ENCODE peak calls at places on chromosomes 7 and 10, in eight cellular contexts. C, E, D, J, Z, K, L and W are unnamed samples.

GRCh38 chr10:4691776-4692175 is 134.2 kb upstream of the AKR1E2 start:
- DNase-seq in C (no peak), E (no peak), D (no peak), J (no peak), Z (no peak), K (no peak), L (no peak), W (no peak)

GRCh38 chr10:8060010-8060703 is 5.7 kb downstream of the GATA3 start:
- DNase-seq in C (no peak), E (no peak), D (peak), J (no peak), Z (no peak), K (no peak), L (no peak), W (no peak)

GRCh38 chr7:7970620-7971307 is 2.2 kb downstream of the GLCCI1 start:
- DNase-seq in C (no peak), E (no peak), D (peak), J (no peak), Z (no peak), K (no peak), L (no peak), W (no peak)

GRCh38 chr7:44633254-44634186 is 27.1 kb downstream of the OGDH start:
- DNase-seq in C (peak), E (peak), D (peak), J (no peak), Z (peak), K (peak), L (no peak), W (peak)

GRCh38 chr10:119306514-119306951 is 99.2 kb downstream of the GRK5 start:
- DNase-seq in C (peak), E (peak), D (peak), J (peak), Z (no peak), K (no peak), L (peak), W (peak)

GRCh38 chr7:139075031-139075652 is 34.4 kb downstream of the ZC3HAV1 start:
- DNase-seq in C (peak), E (peak), D (peak), J (no peak), Z (peak), K (peak), L (peak), W (peak)

GRCh38 chr10:61897671-61898434 is 3.6 kb upstream of the ARID5B start:
- DNase-seq in C (peak), E (peak), D (peak), J (no peak), Z (peak), K (no peak), L (no peak), W (no peak)

GRCh38 chr7:101913876-101914275 is 96.5 kb downstream of the CUX1 start:
- DNase-seq in C (no peak), E (no peak), D (no peak), J (no peak), Z (no peak), K (no peak), L (no peak), W (no peak)

GRCh38 chr7:87231243-87231642 is 11.7 kb upstream of the TMEM243 start:
- DNase-seq in C (no peak), E (peak), D (no peak), J (no peak), Z (no peak), K (peak), L (no peak), W (no peak)

GRCh38 chr7:43649755-43650274 is 66.9 kb downstream of the STK17A start:
- DNase-seq in C (peak), E (no peak), D (peak), J (peak), Z (no peak), K (no peak), L (peak), W (no peak)

GRCh38 chr10:12097791-12098190 is 29.0 kb downstream of the DHTKD1 start:
- DNase-seq in C (peak), E (no peak), D (no peak), J (no peak), Z (no peak), K (no peak), L (no peak), W (no peak)

GRCh38 chr10:93997546-93997945 is 3.8 kb downstream of the PLCE1 start:
- DNase-seq in C (no peak), E (no peak), D (no peak), J (no peak), Z (no peak), K (no peak), L (no peak), W (no peak)

GRCh38 chr10:24853661-24854060 is 98.7 kb downstream of the PRTFDC1 start:
- DNase-seq in C (no peak), E (no peak), D (no peak), J (no peak), Z (no peak), K (no peak), L (no peak), W (no peak)

GRCh38 chr7:142884285-142884637 is 1.3 kb downstream of the TRPV6 start:
- DNase-seq in C (no peak), E (no peak), D (no peak), J (peak), Z (no peak), K (no peak), L (no peak), W (no peak)

GRCh38 chr10:117884088-117884487 is 162.7 kb downstream of the RAB11FIP2 start:
- DNase-seq in C (no peak), E (no peak), D (no peak), J (no peak), Z (no peak), K (no peak), L (no peak), W (no peak)

GRCh38 chr10:91590904-91591791 is 41.7 kb downstream of the PPP1R3C start:
- DNase-seq in C (peak), E (peak), D (peak), J (no peak), Z (peak), K (no peak), L (no peak), W (no peak)

GRCh38 chr7:41292457-41292856 is 410.4 kb downstream of the INHBA start:
- DNase-seq in C (no peak), E (no peak), D (no peak), J (no peak), Z (no peak), K (no peak), L (no peak), W (no peak)

GRCh38 chr7:50704844-50705243 is 77.9 kb downstream of the GRB10 start:
- DNase-seq in C (no peak), E (no peak), D (no peak), J (no peak), Z (no peak), K (no peak), L (no peak), W (no peak)

GRCh38 chr10:60883187-60883586 is 60.8 kb downstream of the RHOBTB1 start:
- DNase-seq in C (peak), E (peak), D (peak), J (no peak), Z (no peak), K (no peak), L (peak), W (no peak)

GRCh38 chr7:8035647-8036518 is 67.3 kb downstream of the GLCCI1 start:
- DNase-seq in C (no peak), E (no peak), D (peak), J (no peak), Z (no peak), K (no peak), L (no peak), W (no peak)

GRCh38 chr10:100651916-100652315 is 93.5 kb upstream of the PAX2 start:
- DNase-seq in C (no peak), E (no peak), D (no peak), J (no peak), Z (no peak), K (no peak), L (no peak), W (no peak)

GRCh38 chr10:21602313-21602712 is 68.3 kb downstream of the MLLT10 start:
- DNase-seq in C (no peak), E (no peak), D (no peak), J (no peak), Z (no peak), K (no peak), L (no peak), W (no peak)

GRCh38 chr10:22420787-22421517 is 75.7 kb downstream of the SPAG6 start:
- DNase-seq in C (no peak), E (no peak), D (peak), J (no peak), Z (no peak), K (no peak), L (no peak), W (no peak)

GRCh38 chr10:100132427-100132826 is 50.8 kb upstream of the CPN1 start:
- DNase-seq in C (no peak), E (no peak), D (no peak), J (no peak), Z (no peak), K (no peak), L (no peak), W (no peak)

GRCh38 chr10:10093035-10093434 is 924.6 kb upstream of the CELF2 start:
- DNase-seq in C (no peak), E (no peak), D (no peak), J (no peak), Z (no peak), K (no peak), L (no peak), W (no peak)

GRCh38 chr7:108455833-108456677 is at the start of gene NRCAM:
- DNase-seq in C (peak), E (peak), D (peak), J (peak), Z (no peak), K (no peak), L (peak), W (peak)
- TF ChIP-seq POLR2A in C (no peak), E (no peak), D (peak), J (no peak), Z (no peak), K (no peak), L (no peak), W (no peak)

DNA sequence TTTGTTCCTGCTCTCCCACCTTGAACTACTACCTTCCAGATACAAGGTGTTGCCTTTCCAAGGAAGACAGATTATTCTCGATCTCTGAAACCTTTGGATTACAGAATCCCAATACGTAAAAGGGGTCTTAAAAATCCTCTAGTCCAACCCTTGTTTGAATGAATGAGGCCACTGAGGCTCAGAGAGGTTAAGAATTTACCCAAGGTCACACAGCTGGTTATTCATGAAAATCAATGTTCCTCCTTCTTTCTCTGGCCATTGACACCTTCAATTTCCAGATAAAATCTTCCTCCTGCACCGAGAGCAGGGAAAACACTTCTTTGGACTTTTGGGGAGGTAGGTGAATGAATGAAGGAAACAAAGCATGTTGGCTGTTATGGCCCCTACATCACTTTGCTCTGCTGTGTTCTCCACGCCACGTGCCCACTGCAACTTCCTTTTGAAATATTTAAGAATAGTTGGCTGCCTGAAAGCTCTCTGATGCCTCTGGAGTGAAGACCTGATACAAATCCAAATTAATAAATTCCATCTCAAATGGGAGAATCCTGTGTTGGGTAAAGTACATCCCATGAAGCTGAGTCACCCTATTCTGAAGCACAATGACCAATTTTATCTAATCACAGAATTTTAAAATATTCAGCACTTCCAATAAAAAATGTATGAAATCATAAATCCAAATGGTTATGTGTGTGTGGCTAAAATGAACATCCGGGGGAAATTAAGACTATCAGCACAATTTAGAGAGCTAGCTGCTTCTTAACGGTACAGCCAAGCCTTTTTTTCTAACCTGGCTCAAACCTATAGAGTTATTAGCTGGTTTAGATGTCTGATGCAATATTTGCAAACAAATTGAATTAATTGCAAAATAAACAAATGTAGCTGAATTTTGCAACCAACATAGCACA is 7.3 kb downstream of the SVIL start:
- DNase-seq in C (no peak), E (no peak), D (no peak), J (no peak), Z (no peak), K (no peak), L (no peak), W (no peak)
- TF ChIP-seq POLR2AphosphoS5 in C (no peak), E (no peak), D (no peak), J (no peak), Z (no peak), K (no peak), L (no peak), W (no peak)

GRCh38 chr10:32378371-32379301 is 31.7 kb upstream of the EPC1 start:
- DNase-seq in C (peak), E (peak), D (peak), J (peak), Z (peak), K (peak), L (peak), W (peak)
- TF ChIP-seq POLR2A in C (peak), E (no peak), D (peak), J (no peak), Z (no peak), K (peak), L (peak), W (peak)

GRCh38 chr10:122149607-122150505 is 121.2 kb upstream of the BTBD16 start:
- DNase-seq in C (no peak), E (no peak), D (no peak), J (peak), Z (peak), K (no peak), L (no peak), W (no peak)
- TF ChIP-seq POLR2AphosphoS5 in C (no peak), E (no peak), D (no peak), J (no peak), Z (no peak), K (no peak), L (no peak), W (no peak)

GRCh38 chr10:31926765-31927596 is 1.6 kb downstream of the ARHGAP12 start:
- DNase-seq in C (no peak), E (no peak), D (peak), J (no peak), Z (no peak), K (no peak), L (no peak), W (no peak)

GRCh38 chr10:31928531-31929259 is at the start of gene ARHGAP12:
- DNase-seq in C (peak), E (peak), D (peak), J (peak), Z (peak), K (peak), L (peak), W (peak)

GRCh38 chr10:31929986-31930675 is 1.5 kb upstream of the ARHGAP12 start:
- DNase-seq in C (no peak), E (no peak), D (peak), J (no peak), Z (no peak), K (peak), L (no peak), W (no peak)

GRCh38 chr10:31927597-31928530 is 767 bp downstream of the ARHGAP12 start:
- DNase-seq in C (peak), E (peak), D (peak), J (peak), Z (peak), K (peak), L (peak), W (peak)

GRCh38 chr10:31929260-31929985 is 792 bp upstream of the ARHGAP12 start:
- DNase-seq in C (peak), E (peak), D (peak), J (peak), Z (peak), K (peak), L (no peak), W (peak)
- TF ChIP-seq POLR2A in C (no peak), E (no peak), D (no peak), J (no peak), Z (no peak), K (no peak), L (no peak), W (no peak)

GRCh38 chr7:54778696-54779285 is 19.8 kb upstream of the SEC61G start:
- DNase-seq in C (no peak), E (no peak), D (no peak), J (no peak), Z (no peak), K (no peak), L (no peak), W (no peak)
- TF ChIP-seq POLR2AphosphoS5 in C (no peak), E (no peak), D (no peak), J (no peak), Z (no peak), K (no peak), L (no peak), W (no peak)

GRCh38 chr7:47579458-47579857 is 2.5 kb downstream of the TNS3 start:
- DNase-seq in C (no peak), E (no peak), D (no peak), J (no peak), Z (no peak), K (no peak), L (no peak), W (no peak)

GRCh38 chr7:47576909-47577255 is 5.0 kb downstream of the TNS3 start:
- DNase-seq in C (peak), E (peak), D (no peak), J (no peak), Z (no peak), K (no peak), L (no peak), W (no peak)

GRCh38 chr7:47578581-47579270 is 3.2 kb downstream of the TNS3 start:
- DNase-seq in C (no peak), E (no peak), D (peak), J (no peak), Z (no peak), K (peak), L (no peak), W (no peak)

GRCh38 chr7:47576031-47576908 is 5.6 kb downstream of the TNS3 start:
- DNase-seq in C (peak), E (peak), D (no peak), J (no peak), Z (peak), K (peak), L (no peak), W (no peak)

GRCh38 chr7:47577351-47577919 is 4.5 kb downstream of the TNS3 start:
- DNase-seq in C (no peak), E (no peak), D (no peak), J (peak), Z (no peak), K (no peak), L (no peak), W (no peak)
- TF ChIP-seq POLR2A in C (no peak), E (no peak), D (no peak), J (no peak), Z (no peak), K (no peak), L (no peak), W (no peak)

GRCh38 chr10:80453715-80454525 is at the start of gene TSPAN14:
- DNase-seq in C (peak), E (peak), D (peak), J (peak), Z (peak), K (peak), L (peak), W (peak)
- TF ChIP-seq POLR2AphosphoS5 in C (peak), E (peak), D (peak), J (peak), Z (peak), K (peak), L (no peak), W (no peak)